ENCODE peak calls at places on chromosomes 3 and 15, in five cellular contexts. F is Calu3, W is HCT116, N is ovary, T is AG09309. V is an unnamed sample.

GRCh38 chr15:57019496-57020160 is 101.2 kb downstream of the TCF12 start:
- DNase-seq in F (peak), W (no peak), N (no peak), T (no peak), V (no peak)

GRCh38 chr3:112855883-112856282 is 9.2 kb upstream of the CD200R1L start:
- DNase-seq in F (no peak), W (no peak), N (no peak), T (no peak), V (no peak)

GRCh38 chr3:128319741-128320141 is 146.9 kb downstream of the DNAJB8 start:
- DNase-seq in F (no peak), W (no peak), N (no peak), T (no peak), V (peak)

GRCh38 chr15:80615783-80616391 is 79.2 kb upstream of the ABHD17C start:
- DNase-seq in F (peak), W (no peak), N (peak), T (peak), V (no peak)

GRCh38 chr3:31086698-31087097 is 192.2 kb upstream of the GADL1 start:
- DNase-seq in F (no peak), W (no peak), N (no peak), T (no peak), V (no peak)

GRCh38 chr3:70358978-70359580 is 46.6 kb upstream of the MDFIC2 start:
- DNase-seq in F (peak), W (peak), N (no peak), T (peak), V (no peak)

GRCh38 chr15:62124176-62124952 is 40.7 kb downstream of the C2CD4B start:
- DNase-seq in F (no peak), W (no peak), N (no peak), T (no peak), V (no peak)

GRCh38 chr3:81068546-81068945 is 692.9 kb downstream of the GBE1 start:
- DNase-seq in F (no peak), W (no peak), N (no peak), T (no peak), V (no peak)

GRCh38 chr3:14410501-14411165 is 8.2 kb downstream of the SLC6A6 start:
- DNase-seq in F (peak), W (no peak), N (no peak), T (peak), V (no peak)

GRCh38 chr3:117441851-117442250 is 732.3 kb downstream of the TUSC7 start:
- DNase-seq in F (no peak), W (no peak), N (no peak), T (no peak), V (no peak)

GRCh38 chr3:125280966-125281365 is 68.4 kb upstream of the SLC12A8 start:
- DNase-seq in F (peak), W (no peak), N (no peak), T (no peak), V (no peak)

GRCh38 chr15:67945951-67946700 is 106.3 kb upstream of the RNU6-1 start:
- DNase-seq in F (peak), W (no peak), N (peak), T (no peak), V (peak)

GRCh38 chr3:87225659-87226058 is 1.4 kb upstream of the CHMP2B start:
- DNase-seq in F (no peak), W (no peak), N (no peak), T (no peak), V (no peak)

GRCh38 chr3:15276028-15276717 is 56.2 kb downstream of the SH3BP5 start:
- DNase-seq in F (no peak), W (no peak), N (no peak), T (no peak), V (no peak)

GRCh38 chr15:66224946-66225345 is 28.6 kb downstream of the MEGF11 start:
- DNase-seq in F (no peak), W (no peak), N (no peak), T (no peak), V (no peak)

GRCh38 chr3:123089611-123090301 is 22.9 kb downstream of the PDIA5 start:
- DNase-seq in F (no peak), W (no peak), N (peak), T (no peak), V (no peak)

GRCh38 chr3:66018047-66019033 is 20.4 kb downstream of the MAGI1 start:
- DNase-seq in F (no peak), W (no peak), N (no peak), T (no peak), V (no peak)

GRCh38 chr3:73461582-73461981 is 163.2 kb downstream of the PDZRN3 start:
- DNase-seq in F (no peak), W (no peak), N (no peak), T (no peak), V (no peak)

GRCh38 chr15:92924216-92924615 is 24.1 kb downstream of the CHD2 start:
- DNase-seq in F (no peak), W (no peak), N (no peak), T (no peak), V (no peak)

GRCh38 chr15:25136119-25136518 is 181.3 kb downstream of the SNRPN start:
- DNase-seq in F (no peak), W (no peak), N (no peak), T (no peak), V (no peak)

GRCh38 chr3:186075489-186075888 is 33.4 kb downstream of the ETV5 start:
- DNase-seq in F (no peak), W (no peak), N (no peak), T (no peak), V (no peak)

GRCh38 chr15:51874751-51875644 is 45.5 kb downstream of the TMOD3 start:
- DNase-seq in F (peak), W (peak), N (no peak), T (peak), V (no peak)

GRCh38 chr3:159763466-159764210 is 225.0 kb upstream of the IL12A start:
- DNase-seq in F (peak), W (peak), N (peak), T (peak), V (peak)

GRCh38 chr3:160210799-160211221 is 14.4 kb upstream of the C3orf80 start:
- DNase-seq in F (peak), W (peak), N (no peak), T (peak), V (no peak)

GRCh38 chr3:11060500-11061251 is 68.1 kb downstream of the SLC6A1 start:
- DNase-seq in F (peak), W (peak), N (peak), T (no peak), V (peak)

GRCh38 chr3:167820114-167820865 is 84.8 kb downstream of the SERPINI1 start:
- DNase-seq in F (no peak), W (no peak), N (no peak), T (no peak), V (no peak)

GRCh38 chr3:117788086-117788485 is 1078.5 kb downstream of the TUSC7 start:
- DNase-seq in F (no peak), W (no peak), N (no peak), T (peak), V (no peak)

GRCh38 chr3:124557-125179 is 71.9 kb upstream of the CHL1 start:
- DNase-seq in F (no peak), W (no peak), N (no peak), T (no peak), V (no peak)

DNA sequence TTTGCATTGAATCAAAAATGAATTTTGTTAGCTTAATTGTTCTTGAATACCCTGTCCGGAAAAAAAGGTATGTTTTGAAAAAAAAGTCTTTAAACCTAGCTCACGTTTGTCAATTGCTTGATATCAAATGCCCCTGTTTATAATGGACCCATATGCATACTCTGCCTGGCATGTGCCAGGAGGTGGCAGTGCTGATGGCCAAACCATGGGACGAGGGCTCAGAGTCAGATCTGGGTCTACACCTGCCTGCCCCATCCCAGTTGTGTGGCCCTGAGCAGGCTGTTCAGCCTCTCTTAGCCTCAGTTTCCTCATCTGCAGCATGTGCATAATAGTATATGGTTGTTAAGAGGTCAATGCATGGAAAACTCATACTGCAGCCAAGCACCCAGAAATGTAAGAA is 38.8 kb downstream of the PRKCD start:
- DNase-seq in F (no peak), W (no peak), N (no peak), T (no peak), V (no peak)
- TF ChIP-seq CTCF in F (no peak), W (peak), N (no peak), T (no peak), V (no peak)

GRCh38 chr15:75327005-75327404 is 8.9 kb upstream of the COMMD4 start:
- DNase-seq in F (no peak), W (no peak), N (no peak), T (no peak), V (no peak)
- TF ChIP-seq CTCF in F (no peak), W (peak), N (no peak), T (no peak), V (no peak)

GRCh38 chr15:64460737-64461576 is 579 bp downstream of the ZNF609 start:
- DNase-seq in F (peak), W (peak), N (peak), T (peak), V (no peak)
- TF ChIP-seq CTCF in F (no peak), W (no peak), N (no peak), T (peak), V (no peak)

GRCh38 chr3:173584093-173584833 is 186.7 kb downstream of the NLGN1 start:
- DNase-seq in F (peak), W (peak), N (no peak), T (no peak), V (no peak)
- TF ChIP-seq CTCF in F (peak), W (peak), N (no peak), T (peak), V (peak)

DNA sequence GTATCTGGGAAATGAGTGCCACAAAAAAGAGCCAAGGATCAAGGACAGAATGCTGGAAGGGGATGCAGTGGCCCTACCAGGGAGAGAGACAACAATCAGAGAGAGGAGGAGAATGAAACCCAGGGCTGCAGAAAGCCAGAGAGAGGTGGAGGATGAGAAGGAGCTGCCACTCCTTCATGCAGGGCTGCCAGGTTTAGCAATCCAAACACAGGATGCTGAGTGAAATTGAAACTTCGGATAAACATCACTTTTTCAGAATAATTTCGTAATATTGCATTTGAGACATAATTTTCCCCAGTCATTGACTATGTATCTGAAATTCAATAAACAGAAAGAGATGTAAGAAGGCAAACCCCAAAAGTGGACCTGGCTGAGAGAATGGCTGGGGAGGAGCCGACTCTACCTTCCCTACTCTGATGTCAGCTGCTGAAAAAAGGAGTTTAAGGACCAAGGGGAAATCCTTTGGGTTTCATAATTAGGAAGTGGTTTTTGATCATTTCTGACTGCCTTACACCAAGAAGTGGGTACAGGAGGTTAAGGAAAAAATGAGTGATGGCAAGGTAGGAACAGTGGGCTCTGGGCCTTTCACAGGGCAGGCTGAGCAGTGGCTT is 33.8 kb downstream of the SLC9A9 start:
- DNase-seq in F (no peak), W (no peak), N (no peak), T (no peak), V (no peak)
- TF ChIP-seq CTCF in F (no peak), W (no peak), N (no peak), T (no peak), V (no peak)

DNA sequence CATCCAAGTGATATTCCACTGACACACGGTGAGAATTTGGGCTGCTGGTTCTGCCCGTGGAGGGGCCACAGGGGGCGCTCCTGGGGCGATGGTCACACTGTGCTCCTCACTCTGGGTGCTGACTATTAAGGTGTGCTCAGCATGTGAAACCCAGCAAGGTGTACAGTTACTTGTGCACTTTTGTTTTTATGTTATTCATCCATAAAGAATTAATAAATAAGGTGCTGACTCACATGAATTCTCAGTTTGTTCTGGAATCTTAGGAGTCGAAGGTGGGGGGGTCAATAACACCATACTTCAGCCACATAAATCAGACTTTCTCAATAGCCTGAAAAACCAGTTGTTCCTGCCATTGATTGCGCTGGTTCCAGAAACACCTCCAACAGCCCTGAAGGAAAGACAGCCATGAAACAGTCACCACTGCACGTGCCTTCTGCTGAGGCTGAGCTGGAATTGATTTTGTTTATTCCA is 53.5 kb upstream of the SPATA12 start:
- DNase-seq in F (peak), W (peak), N (no peak), T (no peak), V (no peak)
- TF ChIP-seq CTCF in F (peak), W (peak), N (no peak), T (peak), V (peak)

DNA sequence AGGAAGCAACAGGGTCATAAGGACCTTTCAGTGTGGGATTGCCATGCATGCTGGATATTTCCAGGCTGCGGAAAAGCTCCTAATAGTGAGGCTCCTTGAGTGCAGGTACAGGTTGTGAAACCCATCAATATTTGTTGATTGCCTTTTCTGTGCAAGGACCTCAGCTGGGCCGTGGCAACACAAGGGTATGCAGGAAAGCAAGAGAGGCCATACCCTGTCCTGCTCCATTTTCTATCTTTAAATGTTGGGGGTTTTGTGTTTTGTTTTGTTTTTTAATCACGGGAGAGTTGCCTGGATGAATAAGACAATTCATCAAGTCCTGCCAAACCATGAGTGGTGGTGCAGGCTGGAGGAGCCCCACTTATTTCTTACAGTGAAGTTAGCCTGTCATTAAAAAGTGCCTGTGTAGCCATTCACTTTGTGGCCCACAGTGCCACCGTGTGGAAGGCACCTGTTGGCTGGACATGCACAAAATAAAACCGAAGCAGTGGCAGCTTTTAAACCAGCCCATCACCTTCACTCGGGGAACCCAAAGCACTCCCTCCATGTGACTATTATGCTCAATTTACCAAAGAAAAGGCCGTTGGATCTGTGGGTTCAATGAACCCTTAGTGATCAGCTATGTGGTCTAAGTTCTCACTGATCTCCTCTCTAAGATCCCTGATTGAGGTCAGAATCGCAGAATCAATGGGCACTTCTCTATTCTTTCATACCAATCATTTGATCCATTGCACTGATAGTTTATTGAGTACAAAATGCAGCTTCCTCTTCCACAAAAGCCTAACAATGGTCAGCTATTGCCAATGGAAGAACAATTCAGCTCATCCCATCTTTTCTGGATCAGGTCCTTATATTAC is 42.2 kb downstream of the CLDN18 start:
- DNase-seq in F (peak), W (peak), N (no peak), T (no peak), V (no peak)
- TF ChIP-seq CTCF in F (peak), W (peak), N (no peak), T (peak), V (peak)

GRCh38 chr3:195889843-195890407 is 18.4 kb downstream of the TNK2 start:
- DNase-seq in F (no peak), W (no peak), N (no peak), T (no peak), V (no peak)
- TF ChIP-seq CTCF in F (no peak), W (peak), N (no peak), T (no peak), V (no peak)

DNA sequence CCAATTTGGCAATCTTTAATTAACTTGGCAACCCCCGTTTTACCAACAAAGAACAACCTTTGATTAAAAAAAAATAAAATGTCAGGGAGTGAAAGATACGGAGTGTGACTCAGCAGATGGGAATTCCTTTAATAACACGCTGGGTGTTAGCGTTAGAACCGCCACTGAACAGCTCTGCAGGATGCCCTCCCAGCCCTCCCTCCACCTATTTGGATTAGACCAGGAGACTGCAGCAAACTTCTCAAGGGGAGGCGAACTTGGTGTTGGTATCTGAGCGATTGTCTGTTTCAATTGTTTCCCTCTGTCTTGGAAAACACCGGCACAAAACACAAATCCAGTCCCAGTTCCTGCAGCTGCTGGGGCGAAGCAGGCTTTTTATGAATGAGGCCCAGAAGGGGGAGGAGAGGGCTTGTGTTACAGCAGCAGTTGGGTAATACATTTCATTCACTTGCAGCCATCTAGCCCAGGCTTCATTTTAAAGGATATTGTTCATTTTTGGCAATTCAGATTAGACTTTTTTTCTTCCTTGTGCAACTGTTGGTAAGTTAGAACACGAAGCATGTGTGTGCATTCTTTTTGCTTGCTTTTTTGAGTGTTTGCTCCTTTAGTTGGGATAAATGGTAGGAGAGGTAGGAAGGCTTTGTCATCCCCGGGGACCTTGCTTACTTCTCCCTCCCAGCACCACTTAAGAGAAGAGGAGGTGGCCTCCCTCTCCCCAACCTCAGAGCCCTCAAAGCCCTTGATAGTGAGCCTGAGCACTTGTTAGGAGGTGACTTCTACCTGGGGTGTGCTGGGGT is 152.3 kb downstream of the IGF1R start:
- DNase-seq in F (peak), W (peak), N (peak), T (peak), V (no peak)
- TF ChIP-seq CTCF in F (no peak), W (no peak), N (no peak), T (no peak), V (no peak)

V was measured in type B pancreatic cell.